ENCODE peak calls at places on chromosomes 11 and 22, in five cellular contexts. U, X, V, G and B are unnamed samples.

GRCh38 chr11:35160248-35160820 is 21.4 kb downstream of the CD44 start:
- DNase-seq in X (no peak), G (peak; percentile 46), V (no peak), U (no peak), B (no peak)

GRCh38 chr11:93751001-93751400 is 9.5 kb downstream of the C11orf54 start:
- DNase-seq in G (no peak), V (no peak), X (no peak), U (no peak), B (no peak)

GRCh38 chr11:59078435-59078834 is 7.7 kb upstream of the GLYATL1B start:
- DNase-seq in U (no peak), V (no peak), G (no peak), X (peak; percentile 2), B (no peak)

GRCh38 chr22:44146088-44146861 is 34.5 kb upstream of the PARVG start:
- DNase-seq in V (no peak), X (no peak), U (no peak), G (no peak), B (no peak)

GRCh38 chr11:128302425-128303186 is 284.8 kb downstream of the ETS1 start:
- DNase-seq in G (no peak), V (no peak), X (no peak), U (no peak), B (no peak)

GRCh38 chr11:93729129-93729616 is 12.1 kb downstream of the TAF1D start:
- DNase-seq in V (no peak), X (no peak), G (no peak), U (no peak), B (no peak)

GRCh38 chr11:111206472-111206871 is 39.1 kb upstream of the POU2AF2 start:
- DNase-seq in X (no peak), G (peak; percentile 12), U (no peak), V (no peak), B (no peak)

GRCh38 chr11:93730108-93731107 is 10.9 kb downstream of the TAF1D start:
- DNase-seq in G (no peak), U (no peak), X (no peak), V (no peak), B (no peak)

GRCh38 chr11:63770763-63771162 is 2.2 kb upstream of the ZFTA start:
- DNase-seq in V (no peak), U (no peak), G (no peak), X (no peak), B (no peak)

GRCh38 chr11:92457250-92457649 is 232.6 kb downstream of the FAT3 start:
- DNase-seq in G (no peak), X (no peak), U (no peak), V (no peak), B (no peak)

GRCh38 chr11:48093795-48094642 is 113.7 kb downstream of the PTPRJ start:
- DNase-seq in X (no peak), U (peak; percentile 76), G (peak; percentile 35), V (no peak), B (no peak)

GRCh38 chr11:1983601-1983961 is 14.1 kb downstream of the H19 start:
- DNase-seq in U (no peak), X (no peak), G (no peak), V (peak; percentile 33), B (no peak)

GRCh38 chr11:44747339-44747738 is 20.6 kb downstream of the TSPAN18 start:
- DNase-seq in X (no peak), V (no peak), U (no peak), G (no peak), B (no peak)

GRCh38 chr22:31585161-31585859 is 76.7 kb downstream of the PISD start:
- DNase-seq in U (no peak), X (no peak), G (peak; percentile 82), V (no peak), B (no peak)

GRCh38 chr22:43473031-43473430 is 61.2 kb downstream of the MPPED1 start:
- DNase-seq in X (no peak), V (no peak), U (no peak), G (no peak), B (no peak)